ENCODE peak calls at places on chromosome 3, in five cellular contexts. L is upper lobe of left lung, P is transverse colon, F is suprapubic skin, K is esophagus squamous epithelium. Z is an unnamed sample.

GRCh38 chr3:171811913-171812321 is 1.6 kb upstream of the PLD1 start:
- DNase-seq in F (no peak), L (no peak), P (no peak), K (no peak), Z (no peak)

GRCh38 chr3:197501879-197502620 is 53.7 kb downstream of the BDH1 start:
- DNase-seq in L (peak; percentile 86), F (no peak), K (no peak), P (peak; percentile 88), Z (no peak)

GRCh38 chr3:123586966-123587365 is 2.1 kb upstream of the HACD2 start:
- DNase-seq in K (no peak), L (no peak), F (no peak), P (no peak), Z (no peak)

GRCh38 chr3:174403831-174404230 is 455.3 kb upstream of the NAALADL2 start:
- DNase-seq in L (no peak), P (no peak), K (no peak), F (no peak), Z (no peak)

GRCh38 chr3:149388001-149388435 is 10.6 kb upstream of the TM4SF1 start:
- DNase-seq in F (no peak), P (no peak), L (no peak), K (no peak), Z (no peak)

GRCh38 chr3:185216587-185216918 is 37.3 kb downstream of the EHHADH start:
- DNase-seq in K (no peak), F (no peak), P (no peak), L (no peak), Z (no peak)

GRCh38 chr3:132654190-132654589 is 5.4 kb downstream of the ACAD11 start:
- DNase-seq in F (no peak), K (no peak), L (no peak), P (no peak), Z (no peak)

GRCh38 chr3:51982352-51982837 is 940 bp upstream of the ACY1 start:
- DNase-seq in K (no peak), P (peak; percentile 83), F (no peak), L (peak; percentile 50), Z (no peak)

GRCh38 chr3:8937064-8938020 is 25.9 kb downstream of the RAD18 start:
- DNase-seq in F (no peak), L (no peak), K (no peak), P (no peak), Z (no peak)

GRCh38 chr3:64080839-64081630 is 57.7 kb upstream of the PSMD6 start:
- DNase-seq in P (no peak), L (no peak), F (no peak), K (no peak), Z (no peak)

GRCh38 chr3:145017959-145018358 is 1046.3 kb downstream of the DIPK2A start:
- DNase-seq in L (no peak), K (no peak), F (no peak), P (no peak), Z (no peak)

GRCh38 chr3:134009345-134010000 is 20.3 kb downstream of the SLCO2A1 start:
- DNase-seq in L (no peak), P (no peak), K (no peak), F (no peak), Z (no peak)

GRCh38 chr3:8810561-8810960 is 41.1 kb upstream of the OXTR start:
- DNase-seq in L (no peak), P (no peak), K (no peak), F (no peak), Z (no peak)

GRCh38 chr3:77541203-77541922 is 501.5 kb downstream of the ROBO2 start:
- DNase-seq in L (peak; percentile 20), K (no peak), F (no peak), P (no peak), Z (no peak)

GRCh38 chr3:170049146-170050000 is 11.6 kb downstream of the GPR160 start:
- DNase-seq in K (no peak), F (no peak), L (peak; percentile 70), P (peak; percentile 69), Z (no peak)

GRCh38 chr3:60770532-60770931 is 480.7 kb downstream of the FHIT start:
- DNase-seq in P (no peak), F (no peak), K (no peak), L (peak; percentile 22), Z (no peak)

GRCh38 chr3:58256511-58256910 is 18.9 kb downstream of the ABHD6 start:
- DNase-seq in P (no peak), K (no peak), F (no peak), L (no peak), Z (no peak)

GRCh38 chr3:115783938-115784738 is 160.8 kb downstream of the GAP43 start:
- DNase-seq in L (peak; percentile 94), K (peak; percentile 64), P (peak; percentile 93), F (peak; percentile 92), Z (no peak)
- TF ChIP-seq POLR2A in L (no peak), K (peak; percentile 45), P (peak; percentile 70), F (peak; percentile 45), Z (no peak)

GRCh38 chr3:16059081-16059537 is 115.4 kb upstream of the GALNT15 start:
- DNase-seq in K (no peak), P (no peak), F (no peak), L (no peak), Z (no peak)

GRCh38 chr3:16056210-16056607 is 118.3 kb upstream of the GALNT15 start:
- DNase-seq in F (no peak), L (peak; percentile 51), P (peak; percentile 27), K (no peak), Z (no peak)

GRCh38 chr3:16059700-16060357 is 114.7 kb upstream of the GALNT15 start:
- DNase-seq in F (no peak), K (no peak), P (no peak), L (no peak), Z (no peak)

GRCh38 chr3:16060358-16060852 is 114.1 kb upstream of the GALNT15 start:
- DNase-seq in K (no peak), L (peak; percentile 25), P (peak; percentile 30), F (no peak), Z (no peak)

GRCh38 chr3:16058511-16058910 is 116.0 kb upstream of the GALNT15 start:
- DNase-seq in F (no peak), L (no peak), K (no peak), P (no peak), Z (no peak)
- H3K27ac ChIP-seq in F (peak overlapping the region; percentile 88), L (peak overlapping the region; percentile 85), K (peak overlapping the region; percentile 55), P (peak overlapping the region; percentile 68), Z (peak overlapping the region; percentile 79)

GRCh38 chr3:127812151-127812550 is 10.2 kb downstream of the MGLL start:
- DNase-seq in F (no peak), L (no peak), K (no peak), P (no peak), Z (no peak)

GRCh38 chr3:127809611-127810010 is 12.7 kb downstream of the MGLL start:
- DNase-seq in K (no peak), L (no peak), P (peak; percentile 3), F (no peak), Z (no peak)

GRCh38 chr3:127808197-127808596 is 14.1 kb downstream of the MGLL start:
- DNase-seq in F (no peak), K (no peak), P (no peak), L (no peak), Z (no peak)

GRCh38 chr3:127811717-127812116 is 10.6 kb downstream of the MGLL start:
- DNase-seq in L (no peak), K (no peak), P (peak; percentile 4), F (no peak), Z (no peak)

GRCh38 chr3:127809211-127809610 is 13.1 kb downstream of the MGLL start:
- DNase-seq in F (no peak), K (no peak), L (no peak), P (peak; percentile 0), Z (no peak)
- TF ChIP-seq POLR2A in F (no peak), K (no peak), L (no peak), P (no peak), Z (no peak)

GRCh38 chr3:189101594-189101993 is 70.2 kb upstream of the TPRG1 start:
- DNase-seq in F (no peak), P (no peak), K (no peak), L (no peak), Z (no peak)

GRCh38 chr3:189100866-189101265 is 70.9 kb upstream of the TPRG1 start:
- DNase-seq in P (no peak), L (no peak), F (no peak), K (no peak), Z (no peak)

GRCh38 chr3:189099505-189100290 is 72.1 kb upstream of the TPRG1 start:
- DNase-seq in K (no peak), P (no peak), L (no peak), F (no peak), Z (no peak)

GRCh38 chr3:189096092-189096491 is 75.7 kb upstream of the TPRG1 start:
- DNase-seq in F (no peak), L (no peak), P (no peak), K (no peak), Z (no peak)

DNA sequence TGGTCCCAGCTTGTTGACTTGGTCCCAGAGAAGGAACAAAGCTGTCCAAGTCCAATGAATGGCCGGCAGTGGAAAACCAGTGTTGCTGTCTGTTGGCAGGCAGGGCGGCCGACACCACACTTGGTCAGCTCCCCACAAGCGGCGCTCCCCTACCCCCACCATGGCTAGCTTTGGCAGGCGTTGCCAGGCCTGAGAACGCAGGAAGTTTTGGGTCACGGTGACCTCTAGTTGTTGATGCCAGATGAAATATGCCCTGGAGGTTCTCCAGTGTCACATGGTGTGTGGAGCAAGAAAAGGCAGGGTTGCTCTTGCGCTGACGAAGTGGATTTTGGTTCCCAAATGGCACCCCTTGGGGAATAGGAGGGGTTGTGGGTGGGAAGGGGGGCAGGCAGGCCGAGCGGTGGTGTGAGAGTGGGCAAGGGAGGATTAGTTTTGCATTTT is 72.7 kb upstream of the TPRG1 start:
- DNase-seq in P (peak; percentile 17), L (peak; percentile 39), K (no peak), F (peak; percentile 94), Z (no peak)
- H3K27ac ChIP-seq in P (peak overlapping the region; percentile 16), L (peak overlapping the region; percentile 71), K (no peak overlapping the region), F (peak overlapping the region; percentile 89), Z (peak overlapping the region; percentile 91)

DNA sequence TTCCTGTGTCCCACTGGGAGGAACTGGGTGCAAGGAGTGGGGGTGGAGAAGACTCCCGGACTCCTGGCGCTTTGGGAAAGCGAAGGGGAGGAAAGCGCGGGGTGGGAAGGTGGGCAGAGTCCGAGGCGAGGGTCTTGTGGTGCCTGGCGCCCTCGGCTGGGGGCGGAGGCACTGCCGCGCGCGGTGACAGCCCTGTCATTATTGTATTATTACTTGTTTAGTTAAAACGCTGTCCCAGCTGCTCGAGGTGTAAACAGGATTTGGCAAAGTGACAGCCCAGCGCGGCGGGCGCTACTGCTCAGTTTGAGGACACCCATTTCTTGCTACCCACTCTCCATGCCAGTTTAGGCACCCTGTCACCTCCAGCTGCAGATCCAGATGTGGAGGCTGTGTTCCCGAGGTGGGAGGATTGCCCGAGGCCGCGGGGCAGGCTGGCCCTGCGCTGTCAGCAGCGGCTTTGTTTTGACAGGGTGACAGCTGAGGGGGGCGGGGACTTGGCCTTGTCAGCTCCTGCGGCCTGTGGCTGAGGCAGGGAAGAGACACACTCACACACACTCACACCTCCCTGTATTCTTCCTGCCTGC is 1.0 kb downstream of the KAT2B start:
- DNase-seq in P (peak; percentile 91), F (peak; percentile 92), K (peak; percentile 27), L (peak; percentile 95), Z (no peak)
- TF ChIP-seq POLR2A in P (no peak), F (peak; percentile 22), K (no peak), L (no peak), Z (no peak)

DNA sequence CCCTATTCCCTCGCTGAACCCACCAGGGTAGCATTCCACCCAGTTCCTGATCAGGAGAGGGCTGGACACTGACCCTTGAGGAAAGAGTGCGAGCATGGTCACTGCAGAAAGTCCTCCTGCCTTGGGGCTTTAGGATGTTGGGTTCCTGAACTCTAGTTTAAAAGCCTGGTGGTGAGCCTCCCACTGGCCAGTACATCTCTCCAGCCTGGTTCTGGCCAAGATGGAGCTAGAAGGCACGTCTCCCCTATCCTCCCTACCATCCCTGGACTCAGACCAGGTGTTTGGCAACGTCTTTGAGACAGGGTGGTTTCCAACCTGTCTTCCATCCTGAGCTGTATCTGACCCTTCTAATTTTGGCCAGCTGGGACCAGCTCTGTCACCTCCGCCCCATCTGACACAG is 31.4 kb downstream of the NBEAL2 start:
- DNase-seq in L (no peak), P (no peak), F (no peak), K (no peak), Z (no peak)
- H3K27ac ChIP-seq in L (no peak overlapping the region), P (no peak overlapping the region), F (no peak overlapping the region), K (no peak overlapping the region), Z (no peak overlapping the region)

Z was measured in vagina.